ENCODE peak calls at places on chromosomes 3 and 15, in nine cellular contexts. X is RWPE2, E is lower lobe of right lung, J is gastrocnemius medialis, A is uterus, H is pancreas, O is transverse colon, D is A549, L is Peyer's patch. Y is an unnamed sample.

GRCh38 chr3:73175698-73176097 is 114.2 kb downstream of the EBLN2 start:
- DNase-seq in D (no peak), X (no peak), J (no peak), H (no peak), L (no peak), E (no peak), A (no peak), O (no peak), Y (no peak)

GRCh38 chr15:60553163-60553562 is 74.2 kb upstream of the ICE2 start:
- DNase-seq in E (no peak), X (no peak), H (no peak), O (no peak), J (peak), L (no peak), D (no peak), A (no peak), Y (no peak)

GRCh38 chr3:107461721-107462120 is 61.0 kb upstream of the BBX start:
- DNase-seq in E (no peak), L (no peak), A (no peak), O (no peak), J (no peak), H (no peak), X (no peak), D (no peak), Y (no peak)

GRCh38 chr15:23422946-23423708 is 23.9 kb downstream of the GOLGA6L2 start:
- DNase-seq in L (peak), D (peak), X (peak), J (peak), A (no peak), O (no peak), H (no peak), E (no peak), Y (no peak)

GRCh38 chr15:85404922-85405293 is 24.5 kb downstream of the AKAP13 start:
- DNase-seq in H (no peak), J (no peak), A (no peak), E (no peak), D (no peak), O (no peak), L (no peak), X (no peak), Y (no peak)

GRCh38 chr3:194140520-194141414 is 4.8 kb downstream of the HES1 start:
- DNase-seq in A (peak), J (peak), L (peak), D (peak), X (peak), O (peak), H (peak), E (peak), Y (peak)

GRCh38 chr3:171416061-171416460 is 44.1 kb downstream of the TNIK start:
- DNase-seq in D (no peak), X (no peak), J (no peak), H (no peak), L (no peak), E (no peak), A (no peak), O (no peak), Y (no peak)

GRCh38 chr3:32646761-32647160 is 38.2 kb upstream of the CNOT10 start:
- DNase-seq in O (no peak), E (no peak), X (no peak), L (no peak), J (no peak), A (no peak), H (no peak), D (no peak), Y (no peak)

GRCh38 chr3:23567917-23568316 is 237.8 kb upstream of the UBE2E1 start:
- DNase-seq in X (peak), J (no peak), D (peak), L (no peak), A (no peak), H (no peak), E (no peak), O (no peak), Y (no peak)

GRCh38 chr15:71145648-71146047 is 30.4 kb downstream of the THSD4 start:
- DNase-seq in J (no peak), O (no peak), D (no peak), L (no peak), X (no peak), A (no peak), H (no peak), E (no peak), Y (no peak)

GRCh38 chr3:191005790-191006189 is 143.3 kb upstream of the GMNC start:
- DNase-seq in E (no peak), H (no peak), X (no peak), A (no peak), J (no peak), D (no peak), L (no peak), O (no peak), Y (no peak)

GRCh38 chr3:126703512-126704493 is at the start of gene CHCHD6:
- DNase-seq in A (peak), L (peak), E (peak), J (peak), O (peak), H (peak), D (peak), X (peak), Y (peak)
- TF ChIP-seq CTCF in A (no peak), L (no peak), E (no peak), J (no peak), O (no peak), H (no peak), D (peak), X (peak), Y (no peak)

DNA sequence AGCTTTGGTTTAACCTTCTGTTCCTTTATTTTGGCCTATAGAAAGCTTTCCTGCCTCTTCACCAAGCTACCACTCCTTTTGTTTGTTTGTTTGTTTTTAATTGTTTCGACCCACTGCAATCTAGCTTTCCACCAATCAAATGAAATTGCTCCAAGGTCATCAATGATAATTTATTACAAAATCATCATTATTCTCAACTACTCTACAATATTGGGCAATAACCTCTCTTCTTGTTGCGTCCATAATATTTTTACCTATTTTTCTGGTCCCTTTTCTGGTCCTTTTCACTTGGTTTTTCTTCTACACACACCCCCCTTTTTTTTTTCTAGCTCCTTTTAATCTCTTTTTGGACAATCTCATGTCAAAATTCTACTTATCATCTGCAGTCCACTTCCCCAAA is 10.9 kb upstream of the ANKRD28 start:
- DNase-seq in E (no peak), L (no peak), H (no peak), J (no peak), D (no peak), O (no peak), X (no peak), A (no peak), Y (no peak)
- H3K27ac ChIP-seq in E (no peak), L (no peak), H (no peak), J (no peak), D (no peak), O (no peak), X (no peak), A (no peak), Y (no peak)

GRCh38 chr3:130242850-130243569 is 102.5 kb upstream of the COL6A5 start:
- DNase-seq in J (no peak), E (no peak), A (no peak), D (peak), L (peak), X (no peak), H (no peak), O (no peak), Y (no peak)
- TF ChIP-seq CTCF in J (no peak), E (peak), A (no peak), D (no peak), L (peak), X (peak), H (no peak), O (peak), Y (no peak)

GRCh38 chr15:67127334-67127664 is 61.9 kb downstream of the SMAD3 start:
- DNase-seq in E (no peak), A (no peak), H (no peak), X (peak), D (peak), J (no peak), L (peak), O (peak), Y (no peak)

GRCh38 chr15:67124111-67124510 is 58.7 kb downstream of the SMAD3 start:
- DNase-seq in E (no peak), D (peak), L (no peak), J (no peak), O (no peak), H (no peak), X (no peak), A (no peak), Y (no peak)

GRCh38 chr15:67125589-67126502 is 60.4 kb downstream of the SMAD3 start:
- DNase-seq in A (peak), E (no peak), X (peak), H (peak), O (no peak), J (peak), D (peak), L (peak), Y (peak)

GRCh38 chr15:67126551-67127333 is 61.3 kb downstream of the SMAD3 start:
- DNase-seq in J (no peak), O (no peak), D (no peak), E (no peak), X (no peak), L (no peak), A (no peak), H (no peak), Y (no peak)

DNA sequence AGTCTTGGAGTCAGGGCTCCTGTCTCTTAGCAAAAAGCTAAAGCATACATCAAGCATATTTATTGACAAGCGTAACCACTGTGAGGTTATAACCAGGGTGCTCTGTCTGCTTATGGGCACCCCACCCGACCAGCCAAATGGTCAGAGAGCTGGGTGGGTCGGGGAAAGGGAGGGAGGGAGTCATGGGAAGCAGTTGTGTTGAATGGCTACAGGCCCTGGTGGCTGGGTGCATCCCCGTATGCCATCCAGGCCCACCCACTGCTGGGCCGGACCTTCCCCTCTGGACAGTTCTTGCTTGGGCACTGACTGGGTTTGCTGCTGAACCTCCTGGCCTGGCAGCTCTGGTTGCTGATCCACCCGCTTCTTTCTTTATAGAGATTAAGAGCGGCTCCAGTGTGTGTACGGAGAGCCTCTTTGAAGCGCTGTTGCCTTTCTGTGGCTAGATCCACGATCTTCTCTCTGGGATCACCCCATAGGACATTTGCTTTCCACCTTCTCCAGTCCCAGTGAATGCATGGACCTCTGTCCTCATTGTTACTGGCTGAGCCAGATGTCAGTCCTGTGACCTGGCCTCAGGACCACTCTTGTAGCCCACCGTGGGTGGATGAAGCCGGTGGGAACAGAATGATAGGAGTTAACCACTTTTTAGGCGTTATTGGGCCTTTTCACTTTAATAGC is 59.6 kb downstream of the SMAD3 start:
- DNase-seq in E (no peak), H (no peak), J (peak), O (no peak), A (no peak), D (peak), L (no peak), X (no peak), Y (no peak)
- H3K27ac ChIP-seq in E (peak), H (peak), J (peak), O (peak), A (peak), D (peak), L (peak), X (peak), Y (peak)

GRCh38 chr3:45081506-45081905 is 55.4 kb downstream of the CLEC3B start:
- DNase-seq in A (no peak), J (no peak), X (no peak), E (no peak), D (no peak), H (no peak), L (no peak), O (no peak), Y (no peak)

GRCh38 chr3:45082139-45082538 is 56.0 kb downstream of the CLEC3B start:
- DNase-seq in E (no peak), H (no peak), X (no peak), J (no peak), O (no peak), D (no peak), L (no peak), A (no peak), Y (no peak)

GRCh38 chr3:45080824-45081223 is 54.7 kb downstream of the CLEC3B start:
- DNase-seq in L (no peak), A (no peak), H (no peak), J (no peak), E (no peak), X (no peak), O (no peak), D (no peak), Y (no peak)

GRCh38 chr3:45078910-45079522 is 52.9 kb downstream of the CLEC3B start:
- DNase-seq in O (peak), H (peak), D (peak), X (no peak), A (no peak), J (no peak), L (peak), E (no peak), Y (no peak)

DNA sequence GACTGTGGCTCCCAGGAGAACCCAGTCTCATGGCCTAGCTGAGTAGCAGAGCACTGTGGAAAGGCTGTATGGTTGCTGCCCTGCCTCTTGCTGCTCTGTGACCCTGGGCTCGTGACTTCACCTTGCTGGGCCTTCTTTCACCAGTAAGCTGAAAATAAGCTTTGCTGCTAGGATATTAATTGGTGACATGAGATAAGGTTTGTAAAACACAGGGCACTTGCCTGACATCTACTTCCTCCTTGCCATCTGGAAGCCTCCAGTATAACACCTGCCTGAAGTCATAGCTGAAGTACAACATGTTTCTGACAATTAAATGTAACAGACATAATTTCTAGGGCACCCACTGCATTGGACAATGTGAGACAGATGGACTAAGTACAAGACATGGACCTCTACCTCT is 53.6 kb downstream of the CLEC3B start:
- DNase-seq in X (no peak), J (no peak), E (no peak), A (no peak), L (no peak), O (no peak), H (no peak), D (no peak), Y (no peak)
- TF ChIP-seq CTCF in X (no peak), J (no peak), E (no peak), A (no peak), L (no peak), O (no peak), H (no peak), D (no peak), Y (no peak)

DNA sequence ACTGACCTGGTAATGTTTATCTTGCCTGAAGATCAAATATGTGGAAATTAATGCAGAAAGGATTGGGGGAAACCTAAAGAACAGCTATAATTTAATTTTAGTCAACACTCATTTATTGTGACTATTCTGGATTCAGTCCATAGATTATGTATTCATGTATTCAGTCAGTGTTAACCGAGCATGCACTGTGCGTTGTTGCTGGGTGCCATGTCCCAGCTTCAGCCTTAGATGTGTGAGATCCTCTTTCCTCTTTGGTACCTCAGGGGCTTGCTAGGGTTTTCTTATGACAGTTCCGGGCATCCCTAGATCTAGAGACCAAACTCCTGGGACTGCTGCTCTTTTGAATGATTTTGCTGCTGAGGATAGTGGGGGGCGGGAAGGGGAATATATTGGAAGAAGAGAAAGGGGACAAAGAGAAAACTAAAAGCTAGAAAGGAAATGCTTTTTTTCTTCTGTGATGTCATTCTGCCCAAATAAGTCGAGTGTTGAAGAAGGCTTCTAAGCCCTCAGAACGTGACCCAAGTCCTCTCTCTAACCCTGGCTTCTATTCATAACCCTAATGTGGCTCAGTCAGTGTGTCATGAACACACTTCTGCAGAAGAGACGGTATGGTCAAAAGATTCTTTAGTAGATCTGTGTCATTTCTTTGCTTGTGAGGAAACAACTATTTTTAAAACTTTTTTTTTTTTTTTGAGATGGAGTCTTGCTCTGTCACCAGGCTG is 33.5 kb downstream of the STARD9 start:
- DNase-seq in H (no peak), A (no peak), J (no peak), D (no peak), E (no peak), X (no peak), O (no peak), L (no peak), Y (no peak)
- H3K27ac ChIP-seq in H (no peak), A (peak), J (peak), D (no peak), E (peak), X (no peak), O (no peak), L (no peak), Y (peak)

DNA sequence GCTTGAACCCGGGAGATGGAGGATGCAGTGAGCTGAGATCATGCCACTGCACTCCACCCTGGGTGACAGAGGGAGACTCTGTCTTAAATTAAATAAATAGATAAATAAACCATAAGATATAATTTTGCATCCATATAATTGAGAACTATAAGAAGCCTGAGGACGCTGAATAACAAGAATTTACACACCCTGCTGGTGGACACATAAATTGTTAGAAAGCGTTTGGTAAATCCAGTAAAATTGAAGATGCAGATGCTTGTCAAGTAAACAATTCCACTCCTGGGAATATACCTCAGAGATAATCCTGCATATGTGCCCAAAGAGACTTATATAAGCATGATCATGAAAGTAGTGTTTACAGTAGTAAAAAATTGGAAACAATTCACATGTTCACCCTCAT is 41.7 kb downstream of the TTC23 start:
- DNase-seq in L (no peak), X (no peak), H (no peak), A (no peak), D (no peak), E (no peak), O (no peak), J (no peak), Y (no peak)
- TF ChIP-seq CTCF in L (no peak), X (peak), H (no peak), A (no peak), D (no peak), E (no peak), O (no peak), J (no peak), Y (no peak)